ENCODE peak calls at places on chromosomes 2 and 18, in four cellular contexts. One of them, this sample, is unnamed.

GRCh38 chr2:224517963-224518362 is 67.2 kb downstream of the CUL3 start:
- DNase-seq in activated naive CD8-positive, alpha-beta T cell treated with anti-CD3 and anti-CD28 coated beads, Interleukin-2, amount 50 U/mL, for 24 hours: no peak
- DNase-seq in GM13976: peak; percentile 17
- DNase-seq in cerebellar nuclear complex: no peak
- DNase-seq in this sample: no peak

GRCh38 chr18:53606792-53607191 is 617.7 kb downstream of the MBD2 start:
- DNase-seq in GM13976: no peak
- DNase-seq in activated naive CD8-positive, alpha-beta T cell treated with anti-CD3 and anti-CD28 coated beads, Interleukin-2, amount 50 U/mL, for 24 hours: no peak
- DNase-seq in cerebellar nuclear complex: no peak
- DNase-seq in this sample: no peak

GRCh38 chr2:145323512-145323911 is 803.6 kb upstream of the ZEB2 start:
- DNase-seq in activated naive CD8-positive, alpha-beta T cell treated with anti-CD3 and anti-CD28 coated beads, Interleukin-2, amount 50 U/mL, for 24 hours: no peak
- DNase-seq in cerebellar nuclear complex: no peak
- DNase-seq in GM13976: no peak
- DNase-seq in this sample: no peak

GRCh38 chr2:231068525-231069222 is 12.0 kb downstream of the PSMD1 start:
- DNase-seq in activated naive CD8-positive, alpha-beta T cell treated with anti-CD3 and anti-CD28 coated beads, Interleukin-2, amount 50 U/mL, for 24 hours: no peak
- DNase-seq in GM13976: no peak
- DNase-seq in cerebellar nuclear complex: no peak
- DNase-seq in this sample: no peak

GRCh38 chr2:43537137-43537536 is 58.7 kb downstream of the THADA start:
- DNase-seq in GM13976: no peak
- DNase-seq in cerebellar nuclear complex: no peak
- DNase-seq in activated naive CD8-positive, alpha-beta T cell treated with anti-CD3 and anti-CD28 coated beads, Interleukin-2, amount 50 U/mL, for 24 hours: no peak
- DNase-seq in this sample: no peak

GRCh38 chr2:128726221-128726620 is 407.6 kb upstream of the HS6ST1 start:
- DNase-seq in activated naive CD8-positive, alpha-beta T cell treated with anti-CD3 and anti-CD28 coated beads, Interleukin-2, amount 50 U/mL, for 24 hours: no peak
- DNase-seq in cerebellar nuclear complex: no peak
- DNase-seq in GM13976: no peak
- DNase-seq in this sample: no peak

GRCh38 chr18:6561893-6562292 is 147.2 kb upstream of the L3MBTL4 start:
- DNase-seq in cerebellar nuclear complex: no peak
- DNase-seq in GM13976: no peak
- DNase-seq in activated naive CD8-positive, alpha-beta T cell treated with anti-CD3 and anti-CD28 coated beads, Interleukin-2, amount 50 U/mL, for 24 hours: no peak
- DNase-seq in this sample: no peak

GRCh38 chr18:13488281-13488929 is 238.0 kb downstream of the FAM210A start:
- DNase-seq in cerebellar nuclear complex: no peak
- DNase-seq in activated naive CD8-positive, alpha-beta T cell treated with anti-CD3 and anti-CD28 coated beads, Interleukin-2, amount 50 U/mL, for 24 hours: no peak
- DNase-seq in GM13976: no peak
- DNase-seq in this sample: no peak

GRCh38 chr18:59779979-59780378 is 82.8 kb upstream of the CCBE1 start:
- DNase-seq in activated naive CD8-positive, alpha-beta T cell treated with anti-CD3 and anti-CD28 coated beads, Interleukin-2, amount 50 U/mL, for 24 hours: no peak
- DNase-seq in cerebellar nuclear complex: no peak
- DNase-seq in GM13976: no peak
- DNase-seq in this sample: no peak

GRCh38 chr18:54780970-54781369 is 47.3 kb upstream of the RAB27B start:
- DNase-seq in cerebellar nuclear complex: no peak
- DNase-seq in activated naive CD8-positive, alpha-beta T cell treated with anti-CD3 and anti-CD28 coated beads, Interleukin-2, amount 50 U/mL, for 24 hours: no peak
- DNase-seq in GM13976: no peak
- DNase-seq in this sample: no peak

GRCh38 chr2:135226961-135227360 is 174.9 kb downstream of the RAB3GAP1 start:
- DNase-seq in GM13976: no peak
- DNase-seq in cerebellar nuclear complex: no peak
- DNase-seq in activated naive CD8-positive, alpha-beta T cell treated with anti-CD3 and anti-CD28 coated beads, Interleukin-2, amount 50 U/mL, for 24 hours: no peak
- DNase-seq in this sample: no peak

GRCh38 chr2:151032741-151033152 is 228.9 kb downstream of the RBM43 start:
- DNase-seq in GM13976: no peak
- DNase-seq in cerebellar nuclear complex: no peak
- DNase-seq in activated naive CD8-positive, alpha-beta T cell treated with anti-CD3 and anti-CD28 coated beads, Interleukin-2, amount 50 U/mL, for 24 hours: no peak
- DNase-seq in this sample: no peak

GRCh38 chr2:217127744-217128143 is 267.9 kb upstream of the TNP1 start:
- DNase-seq in activated naive CD8-positive, alpha-beta T cell treated with anti-CD3 and anti-CD28 coated beads, Interleukin-2, amount 50 U/mL, for 24 hours: no peak
- DNase-seq in GM13976: no peak
- DNase-seq in cerebellar nuclear complex: no peak
- DNase-seq in this sample: no peak

GRCh38 chr2:210965472-210965871 is 409.1 kb downstream of the CPS1 start:
- DNase-seq in GM13976: no peak
- DNase-seq in cerebellar nuclear complex: no peak
- DNase-seq in activated naive CD8-positive, alpha-beta T cell treated with anti-CD3 and anti-CD28 coated beads, Interleukin-2, amount 50 U/mL, for 24 hours: no peak
- DNase-seq in this sample: no peak

GRCh38 chr2:9782197-9782719 is 61.0 kb upstream of the TAF1B start:
- DNase-seq in GM13976: no peak
- DNase-seq in cerebellar nuclear complex: no peak
- DNase-seq in activated naive CD8-positive, alpha-beta T cell treated with anti-CD3 and anti-CD28 coated beads, Interleukin-2, amount 50 U/mL, for 24 hours: peak; percentile 66
- DNase-seq in this sample: peak; percentile 72

GRCh38 chr2:11617527-11617926 is 52.5 kb downstream of the NTSR2 start:
- DNase-seq in GM13976: no peak
- DNase-seq in activated naive CD8-positive, alpha-beta T cell treated with anti-CD3 and anti-CD28 coated beads, Interleukin-2, amount 50 U/mL, for 24 hours: no peak
- DNase-seq in cerebellar nuclear complex: no peak
- DNase-seq in this sample: no peak

GRCh38 chr2:120616261-120616660 is 119.4 kb upstream of the GLI2 start:
- DNase-seq in cerebellar nuclear complex: no peak
- DNase-seq in GM13976: no peak
- DNase-seq in activated naive CD8-positive, alpha-beta T cell treated with anti-CD3 and anti-CD28 coated beads, Interleukin-2, amount 50 U/mL, for 24 hours: no peak
- DNase-seq in this sample: no peak

GRCh38 chr2:70709746-70710145 is 58.3 kb downstream of the ADD2 start:
- DNase-seq in activated naive CD8-positive, alpha-beta T cell treated with anti-CD3 and anti-CD28 coated beads, Interleukin-2, amount 50 U/mL, for 24 hours: no peak
- DNase-seq in cerebellar nuclear complex: no peak
- DNase-seq in GM13976: no peak
- DNase-seq in this sample: no peak

GRCh38 chr18:3799515-3799914 is 349.5 kb downstream of the TGIF1 start:
- DNase-seq in cerebellar nuclear complex: no peak
- DNase-seq in activated naive CD8-positive, alpha-beta T cell treated with anti-CD3 and anti-CD28 coated beads, Interleukin-2, amount 50 U/mL, for 24 hours: no peak
- DNase-seq in GM13976: no peak
- DNase-seq in this sample: no peak